ENCODE peak calls at places on chromosome 1, in six cellular contexts. H is K562; C is lower lobe of right lung; N is transverse colon; I is CD4-positive, CD25-positive, alpha-beta regulatory T cell; O is brain microvascular endothelial cell. G is an unnamed sample.

GRCh38 chr1:147840909-147841308 is 61.7 kb upstream of the GJA8 start:
- DNase-seq in H (peak; percentile 61), C (no peak), N (no peak), I (peak; percentile 12), O (peak; percentile 14), G (peak; percentile 6)

GRCh38 chr1:223730471-223730870 is 18.1 kb downstream of the CAPN2 start:
- DNase-seq in H (no peak), C (no peak), N (no peak), I (no peak), O (no peak), G (no peak)

GRCh38 chr1:198463709-198464108 is 76.8 kb downstream of the ATP6V1G3 start:
- DNase-seq in H (no peak), C (no peak), N (no peak), I (no peak), O (no peak), G (no peak)

GRCh38 chr1:156706647-156707008 is 1.2 kb upstream of the CRABP2 start:
- DNase-seq in H (peak; percentile 33), C (peak; percentile 53), N (peak; percentile 47), I (no peak), O (no peak), G (no peak)

GRCh38 chr1:165034136-165034535 is 322.4 kb downstream of the LMX1A start:
- DNase-seq in H (no peak), C (no peak), N (no peak), I (no peak), O (no peak), G (no peak)

GRCh38 chr1:108646661-108647269 is 14.1 kb downstream of the HENMT1 start:
- DNase-seq in H (peak; percentile 33), C (peak; percentile 95), N (peak; percentile 89), I (peak; percentile 90), O (peak; percentile 61), G (peak; percentile 95)

GRCh38 chr1:181134543-181135461 is 46.3 kb downstream of the IER5 start:
- DNase-seq in H (no peak), C (peak; percentile 81), N (peak; percentile 62), I (peak; percentile 80), O (peak; percentile 49), G (peak; percentile 52)

GRCh38 chr1:202068596-202068995 is 54.1 kb upstream of the GPR37L1 start:
- DNase-seq in H (no peak), C (no peak), N (no peak), I (no peak), O (no peak), G (no peak)

GRCh38 chr1:30525631-30525979 is 197.8 kb downstream of the MATN1 start:
- DNase-seq in H (no peak), C (no peak), N (no peak), I (no peak), O (no peak), G (no peak)
- H3K27ac ChIP-seq in H (no peak overlapping the region), C (no peak overlapping the region), N (no peak overlapping the region), I (no peak overlapping the region), O (peak overlapping the region; percentile 14), G (no peak overlapping the region)

GRCh38 chr1:161121042-161121441 is 3.1 kb downstream of the NIT1 start:
- DNase-seq in H (no peak), C (no peak), N (no peak), I (no peak), O (no peak), G (no peak)

GRCh38 chr1:161121838-161122237 is 3.9 kb downstream of the NIT1 start:
- DNase-seq in H (no peak), C (no peak), N (no peak), I (no peak), O (no peak), G (no peak)

GRCh38 chr1:161117681-161118581 is at the start of the genes NIT1 and PFDN2:
- DNase-seq in H (peak; percentile 93), C (peak; percentile 92), N (peak; percentile 91), I (peak; percentile 91), O (peak; percentile 78), G (peak; percentile 85)

GRCh38 chr1:161119017-161119378 is 1.1 kb downstream of the NIT1 start:
- DNase-seq in H (peak; percentile 64), C (no peak), N (peak; percentile 48), I (peak; percentile 39), O (no peak), G (peak; percentile 53)

DNA sequence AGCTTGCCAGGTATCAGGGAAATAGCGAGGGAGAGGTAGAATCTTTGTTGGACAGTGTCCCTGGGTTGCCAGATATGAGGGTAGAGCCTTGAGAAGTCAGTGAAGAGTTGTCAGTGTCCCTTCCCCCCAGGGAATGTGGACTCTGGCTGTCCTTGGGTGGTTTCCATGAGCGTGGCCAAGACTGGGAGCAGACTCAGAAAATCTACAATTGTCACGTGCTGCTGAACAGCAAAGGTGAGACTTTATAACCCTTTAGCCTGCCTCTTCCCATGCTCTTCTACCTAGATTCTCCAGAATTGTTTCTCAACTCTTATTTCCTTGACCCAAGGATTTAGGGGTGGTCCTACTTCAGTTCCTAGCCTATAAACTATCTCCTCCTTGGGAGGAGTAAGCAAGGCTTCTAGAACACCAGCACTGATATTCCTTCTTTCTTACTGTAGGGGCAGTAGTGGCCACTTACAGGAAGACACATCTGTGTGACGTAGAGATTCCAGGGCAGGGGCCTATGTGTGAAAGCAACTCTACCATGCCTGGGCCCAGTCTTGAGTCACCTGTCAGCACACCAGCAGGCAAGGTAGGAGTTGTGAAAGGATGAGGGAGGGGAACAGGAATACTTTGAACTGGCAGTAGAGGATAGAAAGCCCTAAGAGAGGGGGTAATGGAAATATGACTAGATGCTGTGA is 1.6 kb downstream of the NIT1 start:
- DNase-seq in H (peak; percentile 83), C (no peak), N (peak; percentile 58), I (peak; percentile 81), O (peak; percentile 79), G (peak; percentile 85)
- H3K4me3 ChIP-seq in H (peak overlapping the region; percentile 81), C (peak overlapping the region; percentile 83), N (no peak overlapping the region), I (peak overlapping the region; percentile 93), O (no peak overlapping the region), G (no peak overlapping the region)

GRCh38 chr1:41957568-41957967 is 38.8 kb upstream of the HIVEP3 start:
- DNase-seq in H (no peak), C (no peak), N (no peak), I (no peak), O (peak; percentile 26), G (no peak)
- H3K27ac ChIP-seq in H (no peak overlapping the region), C (no peak overlapping the region), N (no peak overlapping the region), I (no peak overlapping the region), O (no peak overlapping the region), G (no peak overlapping the region)

GRCh38 chr1:77202746-77203145 is 16.5 kb downstream of the PIGK start:
- DNase-seq in H (no peak), C (no peak), N (no peak), I (no peak), O (no peak), G (no peak)

GRCh38 chr1:77200806-77201205 is 18.4 kb downstream of the PIGK start:
- DNase-seq in H (no peak), C (no peak), N (no peak), I (no peak), O (no peak), G (no peak)

GRCh38 chr1:77197351-77197750 is 21.9 kb downstream of the PIGK start:
- DNase-seq in H (no peak), C (no peak), N (no peak), I (no peak), O (no peak), G (no peak)

DNA sequence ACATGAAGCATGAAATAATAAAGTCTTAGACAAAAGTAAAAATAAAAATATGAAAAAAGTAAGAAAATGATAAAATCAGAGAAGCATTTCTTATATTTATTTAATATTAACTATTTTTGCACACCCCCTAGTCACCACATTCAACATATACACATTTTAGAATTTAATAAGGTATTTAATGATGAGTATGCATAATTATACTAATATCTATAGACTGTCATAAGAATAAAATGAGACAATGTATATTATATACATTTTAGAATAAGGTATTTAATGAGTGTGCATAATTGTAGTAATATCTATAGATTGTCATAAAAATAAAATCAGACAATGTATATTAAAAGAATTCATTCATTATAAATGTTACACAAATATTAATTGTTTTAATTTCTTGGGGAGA is 18.9 kb downstream of the PIGK start:
- DNase-seq in H (no peak), C (no peak), N (no peak), I (no peak), O (no peak), G (no peak)
- H3K4me3 ChIP-seq in H (no peak overlapping the region), C (no peak overlapping the region), N (no peak overlapping the region), I (no peak overlapping the region), O (no peak overlapping the region), G (no peak overlapping the region)

G was measured in small intestine.